ENCODE peak calls at places on chromosomes 2 and 18, in seven cellular contexts. S, C, W, L, R, P and T are unnamed samples.

GRCh38 chr2:47070920-47071824 is 83.9 kb downstream of the STPG4 start:
- DNase-seq in P (no peak), R (no peak), C (peak; percentile 50), S (no peak), W (peak; percentile 71), L (peak; percentile 94), T (no peak)

GRCh38 chr2:234164499-234165409 is 114.3 kb downstream of the SPP2 start:
- DNase-seq in C (no peak), P (no peak), L (peak; percentile 20), R (no peak), W (no peak), S (peak; percentile 18), T (no peak)

GRCh38 chr18:12882416-12882815 is 1.6 kb downstream of the PTPN2 start:
- DNase-seq in L (no peak), R (no peak), W (no peak), C (no peak), S (no peak), P (no peak), T (no peak)

GRCh38 chr2:86249843-86250402 is 50.7 kb downstream of the MRPL35 start:
- DNase-seq in R (peak; percentile 23), S (no peak), W (no peak), L (peak; percentile 80), P (no peak), C (peak; percentile 9), T (no peak)

GRCh38 chr2:190627881-190628412 is 20.9 kb upstream of the NAB1 start:
- DNase-seq in R (peak; percentile 53), L (peak; percentile 20), C (no peak), S (peak; percentile 30), W (peak; percentile 62), P (no peak), T (no peak)

GRCh38 chr2:25903216-25903776 is 25.0 kb upstream of the ASXL2 start:
- DNase-seq in S (no peak), C (no peak), W (no peak), R (no peak), P (no peak), L (no peak), T (no peak)

GRCh38 chr2:9057939-9058761 is 54.7 kb upstream of the MBOAT2 start:
- DNase-seq in R (no peak), S (no peak), C (peak; percentile 67), P (no peak), W (no peak), L (no peak), T (no peak)

GRCh38 chr2:236554629-236555282 is 14.9 kb upstream of the ACKR3 start:
- DNase-seq in R (no peak), W (no peak), L (peak; percentile 53), S (no peak), P (no peak), C (no peak), T (no peak)